ENCODE peak calls at places on chromosomes 2 and 18, in four cellular contexts. Q, A, U and H are unnamed samples. For H3K36me3, the result is how much of the 10 kb centered on the place peaks cover.

GRCh38 chr2:241994556-241995213 is 125.2 kb downstream of the RTP5 start:
- DNase-seq in A (no peak), U (no peak), Q (no peak), H (no peak)

GRCh38 chr2:67876176-67876575 is 186.6 kb downstream of the C1D start:
- DNase-seq in Q (peak), U (no peak), A (no peak), H (no peak)

GRCh38 chr2:29166640-29167039 is 51.4 kb downstream of the CLIP4 start:
- DNase-seq in U (no peak), Q (no peak), A (no peak), H (no peak)

GRCh38 chr2:28725021-28725711 is 26.5 kb upstream of the PPP1CB start:
- DNase-seq in Q (no peak), A (no peak), U (no peak), H (no peak)

GRCh38 chr2:228767196-228767595 is 503.9 kb downstream of the PID1 start:
- DNase-seq in U (no peak), A (no peak), Q (peak), H (no peak)

GRCh38 chr2:167550448-167550847 is 662.2 kb downstream of the XIRP2 start:
- DNase-seq in A (no peak), Q (peak), U (no peak), H (no peak)

GRCh38 chr18:45324489-45325111 is 290.7 kb upstream of the SLC14A2 start:
- DNase-seq in U (peak), Q (peak), A (peak), H (peak)

GRCh38 chr18:55579471-55579870 is 8.5 kb downstream of the TCF4 start:
- DNase-seq in U (no peak), A (no peak), Q (no peak), H (no peak)

GRCh38 chr2:36662638-36663037 is 33.9 kb upstream of the VIT start:
- DNase-seq in U (no peak), Q (no peak), A (no peak), H (no peak)

GRCh38 chr2:7725132-7725849 is 808.1 kb downstream of the RNF144A start:
- DNase-seq in Q (no peak), U (peak), A (no peak), H (no peak)

GRCh38 chr18:34794346-34794745 is 84.2 kb downstream of the DTNA start:
- DNase-seq in Q (no peak), A (no peak), U (no peak), H (no peak)

GRCh38 chr2:71609029-71609428 is 155.7 kb downstream of the DYSF start:
- DNase-seq in U (no peak), A (no peak), Q (no peak), H (no peak)

GRCh38 chr18:75548353-75548752 is 120.8 kb upstream of the SMIM21 start:
- DNase-seq in U (no peak), A (no peak), Q (peak), H (no peak)

GRCh38 chr2:223232896-223233295 is 180.9 kb downstream of the KCNE4 start:
- DNase-seq in U (no peak), Q (no peak), A (no peak), H (no peak)
- H3K36me3 ChIP-seq in U (under half), Q (under half), A (under half), H (under half)

GRCh38 chr2:232117413-232117812 is 155.9 kb downstream of the DIS3L2 start:
- DNase-seq in A (no peak), Q (no peak), U (no peak), H (no peak)
- TF ChIP-seq CTCF in A (no peak), Q (no peak), U (no peak), H (no peak)

GRCh38 chr2:175247159-175247558 is 65.6 kb upstream of the ATP5MC3 start:
- DNase-seq in A (no peak), Q (no peak), U (no peak), H (no peak)

GRCh38 chr2:175244697-175245096 is 63.2 kb upstream of the ATP5MC3 start:
- DNase-seq in A (no peak), U (no peak), Q (no peak), H (no peak)
- H3K36me3 ChIP-seq in A (under half), U (under half), Q (under half), H (under half)

GRCh38 chr2:46327627-46328026 is 30.4 kb downstream of the EPAS1 start:
- DNase-seq in U (no peak), Q (no peak), A (no peak), H (no peak)
- TF ChIP-seq CTCF in U (no peak), Q (no peak), A (no peak), H (no peak)

GRCh38 chr2:47039913-47040562 is 115.1 kb downstream of the STPG4 start:
- DNase-seq in Q (no peak), U (no peak), A (no peak), H (no peak)

GRCh38 chr2:47041065-47041464 is 114.0 kb downstream of the STPG4 start:
- DNase-seq in A (no peak), U (no peak), Q (no peak), H (no peak)

GRCh38 chr2:47041891-47042684 is 113.0 kb downstream of the STPG4 start:
- DNase-seq in Q (no peak), A (no peak), U (no peak), H (no peak)

GRCh38 chr2:47039502-47039870 is 115.6 kb downstream of the STPG4 start:
- DNase-seq in A (no peak), Q (no peak), U (no peak), H (no peak)

GRCh38 chr2:47040662-47041061 is 114.4 kb downstream of the STPG4 start:
- DNase-seq in A (no peak), Q (no peak), U (no peak), H (no peak)
- H3K36me3 ChIP-seq in A (under half), Q (under half), U (under half), H (under half)

GRCh38 chr2:173394575-173394974 is 39.9 kb downstream of the CDCA7 start:
- DNase-seq in U (no peak), Q (no peak), A (no peak), H (no peak)

GRCh38 chr2:173400760-173401159 is 46.1 kb downstream of the CDCA7 start:
- DNase-seq in A (no peak), Q (no peak), U (no peak), H (no peak)

GRCh38 chr2:173399229-173399628 is 44.6 kb downstream of the CDCA7 start:
- DNase-seq in A (no peak), U (no peak), Q (no peak), H (no peak)

GRCh38 chr2:173395567-173396351 is 41.1 kb downstream of the CDCA7 start:
- DNase-seq in U (no peak), A (no peak), Q (no peak), H (no peak)

GRCh38 chr2:173397539-173397938 is 42.9 kb downstream of the CDCA7 start:
- DNase-seq in U (no peak), Q (no peak), A (no peak), H (no peak)
- TF ChIP-seq CTCF in U (no peak), Q (no peak), A (no peak), H (no peak)

DNA sequence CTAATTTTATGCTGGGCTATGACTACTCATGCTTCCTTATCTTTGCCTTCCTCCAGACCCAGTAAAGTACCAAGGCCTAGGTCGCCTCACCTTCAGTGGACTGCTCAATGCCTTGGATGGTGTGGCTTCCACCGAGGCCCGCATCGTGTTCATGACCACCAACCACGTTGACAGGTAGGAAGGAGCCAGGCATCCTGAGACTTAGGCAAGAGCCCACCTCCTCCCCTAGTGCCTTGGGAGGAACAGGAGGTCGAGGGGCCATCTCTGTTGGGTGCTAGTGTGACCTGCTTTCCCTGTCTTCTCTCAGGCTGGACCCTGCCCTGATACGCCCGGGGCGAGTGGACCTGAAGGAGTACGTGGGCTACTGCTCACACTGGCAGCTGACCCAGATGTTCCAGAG is 3.3 kb downstream of the BCS1L start:
- DNase-seq in U (no peak), A (no peak), Q (no peak), H (no peak)
- H3K36me3 ChIP-seq in U (under half), A (under half), Q (under half), H (under half)